ENCODE peak calls at places on chromosomes 2 and 18, in seven cellular contexts. V is pons, N is NCI-H2171, X is HepG2, Z is GM12892, Q is OCI-LY7, D is fibroblast of pulmonary artery. A is an unnamed sample.

GRCh38 chr2:155381446-155381845 is 683.0 kb downstream of the KCNJ3 start:
- DNase-seq in V (no peak), N (no peak), X (no peak), Z (no peak), Q (no peak), D (no peak), A (no peak)

GRCh38 chr2:231315896-231316295 is 79.6 kb upstream of the B3GNT7 start:
- DNase-seq in V (no peak), N (no peak), X (no peak), Z (no peak), Q (peak), D (no peak), A (no peak)

GRCh38 chr2:150621800-150622199 is 134.3 kb upstream of the RND3 start:
- DNase-seq in V (no peak), N (no peak), X (no peak), Z (no peak), Q (no peak), D (peak), A (no peak)

GRCh38 chr18:23967321-23968089 is 47.0 kb upstream of the TTC39C start:
- DNase-seq in V (no peak), N (no peak), X (no peak), Z (no peak), Q (peak), D (no peak), A (no peak)

GRCh38 chr18:27668126-27668525 is 483.0 kb upstream of the CHST9 start:
- DNase-seq in V (no peak), N (no peak), X (no peak), Z (no peak), Q (no peak), D (no peak), A (no peak)

GRCh38 chr2:98037666-98038339 is 42.1 kb upstream of the TMEM131 start:
- DNase-seq in V (no peak), N (no peak), X (no peak), Z (no peak), Q (no peak), D (no peak), A (no peak)

GRCh38 chr2:45040786-45041185 is 31.5 kb upstream of the SIX2 start:
- DNase-seq in V (no peak), N (no peak), X (no peak), Z (no peak), Q (no peak), D (no peak), A (no peak)

GRCh38 chr2:237895544-237896506 is 36.4 kb downstream of the RAMP1 start:
- DNase-seq in V (peak), N (peak), X (no peak), Z (no peak), Q (no peak), D (no peak), A (no peak)

GRCh38 chr2:96824079-96824870 is 8.2 kb downstream of the CNNM3 start:
- DNase-seq in V (no peak), N (no peak), X (peak), Z (no peak), Q (no peak), D (peak), A (peak)

GRCh38 chr2:131042161-131042775 is 51.0 kb downstream of the FAM168B start:
- DNase-seq in V (no peak), N (no peak), X (no peak), Z (no peak), Q (no peak), D (no peak), A (no peak)

GRCh38 chr2:42931147-42931817 is 138.9 kb upstream of the HAAO start:
- DNase-seq in V (no peak), N (no peak), X (peak), Z (no peak), Q (peak), D (no peak), A (peak)

A was measured in HuH-7.